ENCODE peak calls at places on chromosomes 16 and 17, in nine cellular contexts. U, H, M, L, K, E, P, A and Y are unnamed samples.
A peak's percentile ranks its signal among the peaks of the same experiment; 100 is the strongest.

GRCh38 chr17:63716426-63716825 is 16.5 kb upstream of the LIMD2 start:
- DNase-seq in U (no peak), H (no peak), M (no peak), L (no peak), K (no peak), E (peak; percentile 96), P (no peak), A (no peak), Y (no peak)

GRCh38 chr16:62067981-62068380 is 31.7 kb upstream of the CDH8 start:
- DNase-seq in U (no peak), H (no peak), M (no peak), L (no peak), K (no peak), E (no peak), P (no peak), A (no peak), Y (no peak)

GRCh38 chr17:64281962-64282752 is 19.1 kb upstream of the TEX2 start:
- DNase-seq in U (peak; percentile 67), H (peak; percentile 69), M (peak; percentile 10), L (peak; percentile 86), K (no peak), E (peak; percentile 91), P (peak; percentile 70), A (peak; percentile 89), Y (no peak)

GRCh38 chr17:30415491-30415890 is 36.8 kb downstream of the CPD start:
- DNase-seq in U (no peak), H (no peak), M (no peak), L (peak; percentile 47), K (no peak), E (no peak), P (no peak), A (no peak), Y (no peak)

GRCh38 chr16:47008612-47009011 is 35.1 kb upstream of the DNAJA2 start:
- DNase-seq in U (no peak), H (no peak), M (no peak), L (no peak), K (no peak), E (no peak), P (no peak), A (no peak), Y (no peak)

GRCh38 chr17:61583242-61583641 is 7.8 kb downstream of the NACA2 start:
- DNase-seq in U (no peak), H (no peak), M (no peak), L (peak; percentile 83), K (no peak), E (peak; percentile 42), P (peak; percentile 41), A (peak; percentile 56), Y (peak; percentile 62)

GRCh38 chr16:20221208-20221607 is 106.1 kb downstream of the GP2 start:
- DNase-seq in U (no peak), H (no peak), M (no peak), L (no peak), K (no peak), E (no peak), P (no peak), A (no peak), Y (no peak)

GRCh38 chr16:66462912-66463311 is 35.8 kb downstream of the BEAN1 start:
- DNase-seq in U (no peak), H (no peak), M (no peak), L (peak; percentile 24), K (no peak), E (no peak), P (no peak), A (no peak), Y (no peak)

GRCh38 chr17:9389116-9389515 is 186.5 kb downstream of the STX8 start:
- DNase-seq in U (no peak), H (no peak), M (no peak), L (peak; percentile 81), K (no peak), E (peak; percentile 59), P (peak; percentile 65), A (peak; percentile 90), Y (peak; percentile 91)

GRCh38 chr17:49952912-49953497 is 16.0 kb upstream of the DLX4 start:
- DNase-seq in U (no peak), H (no peak), M (no peak), L (peak; percentile 62), K (no peak), E (peak; percentile 20), P (no peak), A (no peak), Y (peak; percentile 31)

GRCh38 chr16:87216824-87217205 is 100.4 kb downstream of the C16orf95 start:
- DNase-seq in U (no peak), H (no peak), M (no peak), L (peak; percentile 61), K (no peak), E (no peak), P (no peak), A (peak; percentile 40), Y (no peak)

GRCh38 chr16:57938484-57938883 is 32.4 kb downstream of the CNGB1 start:
- DNase-seq in U (no peak), H (no peak), M (no peak), L (no peak), K (no peak), E (no peak), P (no peak), A (no peak), Y (no peak)

GRCh38 chr16:88505405-88506082 is 52.5 kb downstream of the ZFPM1 start:
- DNase-seq in U (peak; percentile 73), H (peak; percentile 61), M (peak; percentile 31), L (peak; percentile 39), K (peak; percentile 41), E (peak; percentile 52), P (peak; percentile 70), A (peak; percentile 27), Y (peak; percentile 67)

GRCh38 chr16:72739577-72739976 is 308.4 kb downstream of the ZFHX3 start:
- DNase-seq in U (no peak), H (no peak), M (no peak), L (peak; percentile 57), K (no peak), E (no peak), P (no peak), A (peak; percentile 26), Y (no peak)

GRCh38 chr16:2963611-2964415 is at the start of gene KREMEN2:
- DNase-seq in U (peak; percentile 41), H (no peak), M (no peak), L (peak; percentile 56), K (no peak), E (no peak), P (peak; percentile 75), A (no peak), Y (peak; percentile 77)

GRCh38 chr17:29642171-29642611 is 19.5 kb upstream of the CORO6 start:
- DNase-seq in U (no peak), H (no peak), M (no peak), L (no peak), K (no peak), E (peak; percentile 51), P (no peak), A (no peak), Y (no peak)

GRCh38 chr17:78375401-78376079 is 2.9 kb upstream of the PGS1 start:
- DNase-seq in U (no peak), H (no peak), M (no peak), L (peak; percentile 97), K (no peak), E (peak; percentile 75), P (no peak), A (peak; percentile 98), Y (peak; percentile 88)

GRCh38 chr16:58249780-58250478 is 44.9 kb downstream of the PRSS54 start:
- DNase-seq in U (peak; percentile 81), H (peak; percentile 86), M (peak; percentile 76), L (peak; percentile 92), K (peak; percentile 82), E (peak; percentile 82), P (peak; percentile 92), A (peak; percentile 51), Y (peak; percentile 60)

GRCh38 chr16:8931864-8932263 is 31.8 kb downstream of the USP7 start:
- DNase-seq in U (peak; percentile 31), H (peak; percentile 73), M (peak; percentile 7), L (peak; percentile 40), K (peak; percentile 42), E (peak; percentile 84), P (no peak), A (peak; percentile 74), Y (peak; percentile 19)

GRCh38 chr17:79943354-79944241 is 92.1 kb downstream of the TBC1D16 start:
- DNase-seq in U (no peak), H (no peak), M (no peak), L (no peak), K (no peak), E (no peak), P (no peak), A (no peak), Y (no peak)

GRCh38 chr16:88303890-88304819 is 78.6 kb upstream of the ZNF469 start:
- DNase-seq in U (no peak), H (no peak), M (no peak), L (peak; percentile 87), K (no peak), E (no peak), P (no peak), A (peak; percentile 98), Y (peak; percentile 78)

GRCh38 chr17:4502466-4503154 is 3.9 kb downstream of the SPNS2 start:
- DNase-seq in U (no peak), H (no peak), M (no peak), L (no peak), K (no peak), E (no peak), P (no peak), A (no peak), Y (no peak)

GRCh38 chr16:12553191-12553590 is 250.5 kb downstream of the CPPED1 start:
- DNase-seq in U (no peak), H (no peak), M (no peak), L (no peak), K (no peak), E (no peak), P (no peak), A (no peak), Y (no peak)

GRCh38 chr17:51270675-51271074 is 10.3 kb downstream of the UTP18 start:
- DNase-seq in U (no peak), H (no peak), M (no peak), L (no peak), K (no peak), E (peak; percentile 3), P (no peak), A (no peak), Y (no peak)